ENCODE peak calls at places on chromosome 5, in six cellular contexts. A is NB4; X is fibroblast of the conjunctiva; F is stimulated activated CD4-positive, alpha-beta T cell treated with anti-CD3 and anti-CD28 coated beads, Interleukin-12 subunit alpha, Interleukin-12 subunit beta, amount 100 ng/mL, for 4 hours; E is esophagus squamous epithelium; N is CD8-positive, alpha-beta memory T cell. J is an unnamed sample.

GRCh38 chr5:160048131-160048530 is 39.2 kb downstream of the TTC1 start:
- DNase-seq in F (no peak), N (no peak), A (no peak), E (no peak), X (peak; percentile 33), J (no peak)

GRCh38 chr5:97100486-97100885 is 41.9 kb downstream of the LIX1 start:
- DNase-seq in F (no peak), X (no peak), A (no peak), N (no peak), E (no peak), J (no peak)

GRCh38 chr5:135493406-135494180 is 41.4 kb upstream of the TIFAB start:
- DNase-seq in E (no peak), F (no peak), A (peak; percentile 87), X (peak; percentile 89), N (no peak), J (no peak)

GRCh38 chr5:54756301-54756700 is 229.1 kb downstream of the ESM1 start:
- DNase-seq in A (no peak), N (no peak), F (no peak), X (no peak), E (no peak), J (no peak)

GRCh38 chr5:173035904-173036707 is 20.0 kb upstream of the CREBRF start:
- DNase-seq in A (no peak), E (no peak), N (no peak), X (no peak), F (no peak), J (no peak)

GRCh38 chr5:151156732-151157402 is 712 bp downstream of the ANXA6 start:
- DNase-seq in E (no peak), N (no peak), X (no peak), A (peak; percentile 79), F (no peak), J (no peak)

GRCh38 chr5:61416010-61416409 is 84.0 kb downstream of the ZSWIM6 start:
- DNase-seq in E (no peak), N (no peak), F (no peak), A (no peak), X (no peak), J (no peak)

GRCh38 chr5:126364206-126364902 is 58.9 kb upstream of the GRAMD2B start:
- DNase-seq in N (no peak), E (no peak), F (no peak), A (no peak), X (no peak), J (no peak)

GRCh38 chr5:167219296-167219695 is 1072.1 kb upstream of the WWC1 start:
- DNase-seq in A (no peak), N (no peak), E (no peak), X (no peak), F (no peak), J (no peak)

GRCh38 chr5:76081811-76082783 is 1.1 kb upstream of the SV2C start:
- DNase-seq in F (no peak), E (no peak), N (no peak), X (no peak), A (no peak), J (no peak)

GRCh38 chr5:105954341-105954740 is 1716.4 kb downstream of the EFNA5 start:
- DNase-seq in N (no peak), X (no peak), E (no peak), F (no peak), A (no peak), J (no peak)

GRCh38 chr5:87499478-87500410 is 87.0 kb upstream of the CCNH start:
- DNase-seq in E (no peak), N (no peak), F (no peak), X (no peak), A (peak; percentile 11), J (no peak)

GRCh38 chr5:27172708-27173107 is 134.3 kb upstream of the CDH9 start:
- DNase-seq in N (no peak), A (no peak), X (no peak), E (no peak), F (no peak), J (no peak)

GRCh38 chr5:73494716-73495115 is 3.5 kb upstream of the BTF3 start:
- DNase-seq in N (no peak), X (no peak), F (no peak), E (no peak), A (no peak), J (no peak)

GRCh38 chr5:137095597-137095996 is 403.5 kb downstream of the SPOCK1 start:
- DNase-seq in X (no peak), A (no peak), E (no peak), F (no peak), N (no peak), J (no peak)

GRCh38 chr5:79109527-79110492 is 1.8 kb upstream of the BHMT start:
- DNase-seq in F (peak; percentile 19), N (no peak), E (no peak), A (peak; percentile 30), X (no peak), J (no peak)

GRCh38 chr5:142248853-142249462 is 75.9 kb downstream of the SPRY4 start:
- DNase-seq in N (no peak), F (no peak), X (no peak), A (no peak), E (no peak), J (no peak)

GRCh38 chr5:97547999-97548797 is 365.2 kb upstream of the RIOK2 start:
- DNase-seq in E (no peak), X (no peak), F (no peak), N (no peak), A (no peak), J (no peak)

GRCh38 chr5:176564002-176564401 is 14.9 kb downstream of the CDHR2 start:
- DNase-seq in X (no peak), E (no peak), N (no peak), F (no peak), A (no peak), J (no peak)

GRCh38 chr5:123776761-123777160 is 264.8 kb downstream of the CSNK1G3 start:
- DNase-seq in X (no peak), F (no peak), N (no peak), E (no peak), A (no peak), J (no peak)

GRCh38 chr5:1526151-1526631 is 2.4 kb upstream of the LPCAT1 start:
- DNase-seq in X (no peak), F (no peak), A (no peak), N (no peak), E (no peak), J (no peak)

GRCh38 chr5:138716456-138716924 is 36.7 kb upstream of the CTNNA1 start:
- DNase-seq in F (no peak), E (no peak), N (no peak), A (no peak), X (no peak), J (peak; percentile 94)

GRCh38 chr5:133155326-133155969 is 103.6 kb downstream of the HSPA4 start:
- DNase-seq in N (no peak), E (no peak), F (no peak), X (no peak), A (no peak), J (no peak)

GRCh38 chr5:61362796-61363364 is 30.8 kb downstream of the ZSWIM6 start:
- DNase-seq in A (peak; percentile 6), E (no peak), X (no peak), N (no peak), F (no peak), J (no peak)